ENCODE peak calls at places on chromosomes 5 and 9, in four cellular contexts. O is stimulated activated CD4-positive, alpha-beta T cell treated with anti-CD3 and anti-CD28 coated beads, Interleukin-2, amount 100 ng/mL, for 48 hours; K is NCI-H748 treated with DMSO at 0.1 percent for 48 hours; M is activated CD8-positive, alpha-beta T cell treated with anti-CD3 and anti-CD28 coated beads for 36 hours. Q is an unnamed sample.

GRCh38 chr9:18923671-18924430 is 109.2 kb downstream of the SAXO1 start:
- DNase-seq in O (no peak), K (no peak), M (no peak), Q (no peak)

GRCh38 chr9:33510264-33511183 is 13.5 kb upstream of the ANKRD18B start:
- DNase-seq in O (peak; percentile 40), M (peak; percentile 59), K (peak; percentile 34), Q (peak; percentile 27)

GRCh38 chr9:95669253-95669652 is 152.5 kb upstream of the PTCH1 start:
- DNase-seq in K (no peak), M (no peak), O (no peak), Q (no peak)

GRCh38 chr9:135224921-135225541 is 137.6 kb downstream of the OLFM1 start:
- DNase-seq in K (no peak), M (no peak), O (no peak), Q (no peak)

GRCh38 chr5:134125195-134126015 is 10.9 kb downstream of the TCF7 start:
- DNase-seq in O (no peak), K (no peak), M (peak; percentile 59), Q (no peak)

GRCh38 chr9:137117269-137117731 is 2.8 kb upstream of the DPP7 start:
- DNase-seq in M (no peak), O (no peak), K (no peak), Q (no peak)

GRCh38 chr9:20478780-20479179 is 143.5 kb downstream of the MLLT3 start:
- DNase-seq in M (no peak), O (no peak), K (no peak), Q (no peak)

GRCh38 chr5:80191991-80192398 is 63.9 kb downstream of the SERINC5 start:
- DNase-seq in K (no peak), M (peak; percentile 73), O (no peak), Q (no peak)

GRCh38 chr9:134748637-134749036 is 107.0 kb downstream of the COL5A1 start:
- DNase-seq in M (no peak), K (no peak), O (no peak), Q (no peak)

GRCh38 chr9:136572596-136573313 is 26.9 kb upstream of the NOTCH1 start:
- DNase-seq in O (no peak), M (no peak), K (no peak), Q (no peak)